ENCODE peak calls at places on chromosomes 2 and 18, in six cellular contexts. F is cardiac muscle cell, J is WERI-Rb-1, S is HTR-8/SVneo, B is GDM1, K is cardiac fibroblast. R is an unnamed sample.

GRCh38 chr2:66665124-66665984 is 230.4 kb downstream of the MEIS1 start:
- DNase-seq in K (no peak), F (no peak), J (no peak), B (no peak), S (no peak), R (no peak)

GRCh38 chr18:3451989-3452749 is 2.2 kb downstream of the TGIF1 start:
- DNase-seq in S (no peak), K (peak), F (peak), B (no peak), J (peak), R (peak)

GRCh38 chr2:240369725-240370585 is 65.5 kb upstream of the GPC1 start:
- DNase-seq in F (peak), B (no peak), J (no peak), K (peak), S (peak), R (no peak)

GRCh38 chr2:240383099-240383758 is 52.2 kb upstream of the GPC1 start:
- DNase-seq in K (no peak), J (no peak), S (no peak), F (no peak), B (no peak), R (no peak)

GRCh38 chr2:8405334-8405733 is 276.5 kb upstream of the ID2 start:
- DNase-seq in J (no peak), S (no peak), K (no peak), B (no peak), F (no peak), R (no peak)

GRCh38 chr2:165872101-165872791 is 78.2 kb upstream of the GALNT3 start:
- DNase-seq in B (no peak), S (no peak), K (no peak), J (no peak), F (no peak), R (no peak)

GRCh38 chr2:233404227-233404626 is 49.9 kb downstream of the DGKD start:
- DNase-seq in K (peak), B (peak), J (peak), S (peak), F (peak), R (peak)

GRCh38 chr2:150303281-150303680 is 184.2 kb downstream of the RND3 start:
- DNase-seq in F (no peak), B (no peak), S (no peak), J (no peak), K (no peak), R (no peak)

GRCh38 chr18:29849145-29849544 is 1193.4 kb downstream of the DSC3 start:
- DNase-seq in J (no peak), F (no peak), S (no peak), K (no peak), B (no peak), R (no peak)

GRCh38 chr2:173150087-173150486 is 74.4 kb downstream of the MAP3K20 start:
- DNase-seq in K (peak), F (no peak), S (no peak), B (no peak), J (no peak), R (no peak)

GRCh38 chr2:142596334-142597088 is 281.0 kb upstream of the KYNU start:
- DNase-seq in B (no peak), S (no peak), F (no peak), J (no peak), K (no peak), R (no peak)

GRCh38 chr2:38315707-38316333 is 61.3 kb downstream of the ATL2 start:
- DNase-seq in K (peak), F (peak), J (peak), B (no peak), S (peak), R (no peak)

GRCh38 chr2:139790807-139791206 is 1010.6 kb upstream of the NXPH2 start:
- DNase-seq in F (peak), K (peak), S (peak), B (no peak), J (no peak), R (no peak)

GRCh38 chr2:177753682-177754475 is 318.7 kb downstream of the PDE11A start:
- DNase-seq in J (peak), S (peak), K (peak), B (peak), F (peak), R (no peak)

R was measured in spleen.